ENCODE peak calls at places on chromosomes 13 and 19, in nine cellular contexts. X is WTC11; Z is NCI-H2081; W is omental fat pad; C is GM18507; O is stimulated activated CD4-positive, alpha-beta T cell treated with anti-CD3 and anti-CD28 coated beads, Interleukin-15, amount 100 ng/mL, for 24 hours; K is left ventricle myocardium inferior; F is stimulated activated CD8-positive, alpha-beta memory T cell treated with anti-CD3 and anti-CD28 coated beads, Interleukin-4, amount 100 ng/mL, for 48 hours; Y is endodermal cell. U is an unnamed sample.

GRCh38 chr13:32476021-32476731 is 48.2 kb upstream of the N4BP2L1 start:
- DNase-seq in Y (no peak), W (no peak), C (no peak), F (no peak), O (no peak), K (no peak), Z (no peak), X (no peak), U (no peak)

GRCh38 chr19:11781295-11782057 is 14.7 kb downstream of the ZNF441 start:
- DNase-seq in K (no peak), W (no peak), O (no peak), Z (no peak), F (no peak), X (no peak), Y (no peak), C (no peak), U (no peak)

GRCh38 chr13:59356607-59357006 is 807.1 kb downstream of the DIAPH3 start:
- DNase-seq in X (no peak), C (no peak), O (no peak), K (peak), F (no peak), Y (no peak), W (no peak), Z (peak), U (peak)

GRCh38 chr13:94123543-94123942 is 355.9 kb downstream of the DCT start:
- DNase-seq in K (no peak), C (no peak), F (no peak), O (no peak), Y (no peak), Z (no peak), W (no peak), X (no peak), U (no peak)

GRCh38 chr19:15251010-15251748 is 18.9 kb upstream of the EPHX3 start:
- DNase-seq in O (no peak), F (no peak), K (no peak), X (no peak), Y (no peak), C (no peak), Z (no peak), W (no peak), U (peak)

GRCh38 chr19:41998246-41999020 is 4.4 kb upstream of the ATP1A3 start:
- DNase-seq in Y (peak), K (peak), F (peak), C (no peak), W (no peak), X (peak), O (peak), Z (peak), U (peak)

GRCh38 chr19:10553943-10554381 is 10.3 kb downstream of the ATG4D start:
- DNase-seq in X (no peak), F (peak), O (peak), Z (no peak), C (no peak), W (no peak), K (no peak), Y (no peak), U (no peak)

GRCh38 chr19:27974082-27974513 is 1238.9 kb downstream of the UQCRFS1 start:
- DNase-seq in O (peak), Z (no peak), F (peak), C (no peak), X (peak), W (no peak), Y (peak), K (no peak), U (peak)

GRCh38 chr13:99540530-99540929 is 39.3 kb downstream of the TM9SF2 start:
- DNase-seq in Y (no peak), K (no peak), X (no peak), W (no peak), Z (no peak), C (no peak), F (no peak), O (no peak), U (no peak)

GRCh38 chr13:43764349-43764748 is 22.4 kb downstream of the ENOX1 start:
- DNase-seq in Z (no peak), K (no peak), X (no peak), Y (no peak), W (no peak), O (no peak), C (no peak), F (no peak), U (no peak)

GRCh38 chr19:2084993-2085720 is 11.0 kb downstream of the MOB3A start:
- DNase-seq in X (no peak), F (peak), K (peak), O (peak), Z (no peak), C (no peak), W (no peak), Y (no peak), U (peak)